ENCODE peak calls at places on chromosomes 13 and 19, in seven cellular contexts. N, P, U, Q, T, Z and E are unnamed samples.

GRCh38 chr13:105990256-105990958 is 545.1 kb downstream of the EFNB2 start:
- DNase-seq in U (no peak), T (no peak), N (no peak), Z (no peak), P (no peak), Q (no peak), E (no peak)

GRCh38 chr19:46137915-46138473 is 10.0 kb upstream of the IGFL2 start:
- DNase-seq in Q (no peak), N (no peak), U (no peak), T (no peak), P (no peak), Z (no peak), E (no peak)

GRCh38 chr13:37647038-37647650 is 48.6 kb upstream of the POSTN start:
- DNase-seq in Q (no peak), T (peak), P (no peak), N (no peak), U (no peak), Z (no peak), E (no peak)

GRCh38 chr13:102091231-102091630 is 310.6 kb downstream of the FGF14 start:
- DNase-seq in Q (peak), T (peak), U (peak), Z (no peak), P (no peak), N (no peak), E (no peak)

GRCh38 chr13:110017379-110017778 is 231.0 kb upstream of the IRS2 start:
- DNase-seq in T (peak), N (no peak), Z (no peak), Q (peak), U (peak), P (no peak), E (no peak)

GRCh38 chr13:114074671-114075315 is 57.6 kb downstream of the RASA3 start:
- DNase-seq in T (no peak), U (no peak), Q (no peak), Z (no peak), P (peak), N (peak), E (no peak)

GRCh38 chr13:41075034-41075433 is 13.7 kb downstream of the WBP4 start:
- DNase-seq in T (peak), Q (no peak), U (no peak), N (no peak), Z (peak), P (no peak), E (no peak)

GRCh38 chr19:12092065-12092867 is 27.7 kb downstream of the ZNF844 start:
- DNase-seq in T (peak), N (peak), P (peak), Q (no peak), Z (no peak), U (no peak), E (peak)

GRCh38 chr19:23286477-23286876 is 36.3 kb upstream of the ZNF724 start:
- DNase-seq in Q (no peak), Z (peak), U (no peak), T (peak), P (no peak), N (no peak), E (no peak)

GRCh38 chr19:38223119-38223523 is 901 bp downstream of the DPF1 start:
- DNase-seq in P (no peak), U (no peak), N (no peak), Z (no peak), T (no peak), Q (no peak), E (no peak)

GRCh38 chr13:112756967-112757758 is 67.3 kb downstream of the ATP11A start:
- DNase-seq in Z (no peak), N (no peak), T (no peak), Q (no peak), P (no peak), U (no peak), E (peak)

GRCh38 chr13:39783051-39783450 is 127.6 kb downstream of the COG6 start:
- DNase-seq in N (no peak), Z (peak), P (no peak), U (no peak), T (no peak), Q (no peak), E (no peak)
- TF ChIP-seq CTCF in N (no peak), Z (peak), P (no peak), U (no peak), T (no peak), Q (peak), E (no peak)

DNA sequence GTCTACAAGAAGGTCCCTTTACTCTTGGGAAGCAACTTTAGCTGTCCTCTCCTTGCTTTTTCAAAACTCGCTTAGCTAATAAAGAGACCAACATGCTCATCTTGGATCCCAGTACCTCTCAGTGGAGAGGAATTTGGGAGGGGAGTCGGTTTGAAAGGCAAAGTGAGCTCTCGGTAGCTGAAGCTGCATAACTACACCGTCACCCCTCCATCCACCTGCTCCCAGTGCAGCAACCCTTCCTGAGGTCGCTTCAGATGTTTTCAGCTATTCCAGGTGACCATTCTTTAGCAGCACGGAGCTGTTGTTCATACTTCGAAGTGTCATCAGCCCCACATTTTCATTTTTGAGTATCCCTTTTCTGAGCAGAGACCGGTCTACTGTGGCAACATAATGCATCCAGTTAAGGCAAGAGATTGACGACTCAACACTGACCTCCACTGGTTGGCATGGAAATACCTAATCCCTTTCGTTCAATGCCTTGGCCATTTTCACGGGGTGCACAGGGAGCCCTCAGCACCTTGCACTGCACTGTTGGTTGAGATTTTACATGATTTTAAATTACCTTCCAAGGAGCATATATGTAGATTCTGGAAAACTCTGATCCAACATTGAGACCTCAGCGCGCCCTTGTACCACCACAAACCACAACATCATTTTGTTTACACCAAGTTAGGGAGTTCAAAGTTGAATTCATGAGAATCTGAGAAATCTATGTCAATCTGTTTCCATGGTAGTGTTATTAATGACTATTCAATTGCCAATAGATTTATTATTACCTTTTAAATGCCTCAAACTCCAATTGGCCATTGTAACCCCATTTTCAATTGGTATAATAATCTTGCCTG is 42.2 kb downstream of the DLEU7 start:
- DNase-seq in U (peak), N (peak), T (peak), P (no peak), Q (peak), Z (peak), E (peak)
- TF ChIP-seq CTCF in U (peak), N (peak), T (peak), P (peak), Q (peak), Z (peak), E (peak)

GRCh38 chr19:1465191-1466016 is 13.6 kb downstream of the C19orf25 start:
- DNase-seq in T (peak), Q (no peak), P (peak), Z (no peak), U (no peak), N (no peak), E (no peak)
- TF ChIP-seq CTCF in T (peak), Q (peak), P (peak), Z (no peak), U (no peak), N (peak), E (peak)

DNA sequence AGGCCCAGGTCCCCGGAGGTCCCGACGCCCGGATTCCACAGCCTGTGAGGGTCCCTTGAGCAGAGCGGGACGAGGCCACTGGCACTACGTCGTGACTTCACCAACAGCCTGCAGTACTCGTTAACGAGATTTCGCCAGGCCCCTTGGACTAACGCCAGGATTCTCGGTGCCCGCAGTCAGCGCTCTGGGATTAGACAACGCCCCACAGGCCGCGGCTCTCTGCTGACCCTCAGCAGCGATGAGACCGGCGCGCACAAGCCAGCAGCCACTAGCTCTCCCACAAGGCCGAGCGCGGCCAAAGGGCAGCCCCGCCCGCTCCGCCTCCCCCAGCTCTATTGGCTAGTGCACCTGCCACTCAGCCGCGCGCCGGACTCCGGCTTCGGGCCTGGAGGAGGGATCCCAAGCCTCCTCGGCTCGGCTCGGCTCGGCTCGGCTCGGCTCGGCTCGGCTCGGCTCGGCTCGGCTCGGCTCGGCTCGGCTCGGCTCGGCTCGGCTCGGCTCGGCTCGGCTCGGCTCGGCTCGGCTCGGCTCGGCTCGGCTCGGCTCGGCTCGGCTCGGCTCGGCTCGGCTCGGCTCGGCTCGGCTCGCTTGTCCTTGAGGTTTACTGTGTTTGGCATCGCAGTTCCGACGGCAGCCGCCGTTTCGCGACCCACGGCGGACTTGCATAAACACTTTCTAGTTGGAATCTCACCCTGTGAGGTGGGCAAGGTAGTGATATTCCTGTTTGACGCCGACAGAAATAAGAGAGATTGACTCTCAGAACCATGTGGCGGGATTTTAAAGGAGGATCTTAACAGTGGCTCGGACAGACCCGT is 231.7 kb upstream of the SERP2 start:
- DNase-seq in T (peak), Q (peak), U (peak), N (peak), Z (peak), P (peak), E (peak)
- TF ChIP-seq CTCF in T (no peak), Q (no peak), U (no peak), N (peak), Z (no peak), P (no peak), E (peak)

GRCh38 chr13:80339578-80339840 is 1.4 kb downstream of the SPRY2 start:
- DNase-seq in T (peak), U (no peak), N (no peak), P (no peak), Q (no peak), Z (no peak), E (no peak)

GRCh38 chr13:80340643-80341097 is 256 bp downstream of the SPRY2 start:
- DNase-seq in N (no peak), T (no peak), U (peak), Q (no peak), Z (no peak), P (no peak), E (no peak)

GRCh38 chr13:80339841-80340642 is 884 bp downstream of the SPRY2 start:
- DNase-seq in Q (no peak), U (peak), N (peak), Z (no peak), T (peak), P (peak), E (peak)

GRCh38 chr13:80337706-80338105 is 3.2 kb downstream of the SPRY2 start:
- DNase-seq in T (no peak), Q (no peak), P (no peak), N (no peak), Z (no peak), U (no peak), E (no peak)

GRCh38 chr13:80338781-80339577 is 1.9 kb downstream of the SPRY2 start:
- DNase-seq in Z (no peak), N (peak), T (peak), U (peak), P (peak), Q (no peak), E (peak)
- TF ChIP-seq CTCF in Z (no peak), N (no peak), T (no peak), U (no peak), P (no peak), Q (no peak), E (peak)